ENCODE peak calls at places on chromosomes 12 and 14, in nine cellular contexts. A, B, L, R, V, E, F, O and I are unnamed samples.

GRCh38 chr14:47442206-47442605 is 233.2 kb downstream of the MDGA2 start:
- DNase-seq in A (peak; percentile 6), B (peak; percentile 8), L (peak; percentile 58), R (peak; percentile 48), V (no peak), E (peak; percentile 18), F (no peak), O (peak; percentile 36), I (no peak)

GRCh38 chr12:126608607-126609175 is 1543.5 kb downstream of the AACS start:
- DNase-seq in A (no peak), B (peak; percentile 50), L (no peak), R (no peak), V (no peak), E (no peak), F (no peak), O (no peak), I (no peak)

GRCh38 chr14:81031488-81031887 is 76.1 kb downstream of the TSHR start:
- DNase-seq in A (no peak), B (no peak), L (no peak), R (no peak), V (no peak), E (no peak), F (no peak), O (no peak), I (no peak)

GRCh38 chr12:14618990-14619389 is 51.3 kb upstream of the PLBD1 start:
- DNase-seq in A (no peak), B (peak; percentile 53), L (peak; percentile 24), R (no peak), V (no peak), E (peak; percentile 8), F (peak; percentile 44), O (peak; percentile 49), I (no peak)

GRCh38 chr12:50039151-50039835 is 14.0 kb upstream of the RACGAP1 start:
- DNase-seq in A (peak; percentile 95), B (peak; percentile 81), L (peak; percentile 93), R (peak; percentile 97), V (peak; percentile 75), E (peak; percentile 78), F (peak; percentile 45), O (peak; percentile 94), I (peak; percentile 39)

GRCh38 chr14:105159344-105159743 is 9.2 kb downstream of the JAG2 start:
- DNase-seq in A (no peak), B (no peak), L (no peak), R (no peak), V (no peak), E (no peak), F (no peak), O (no peak), I (no peak)

GRCh38 chr12:126509587-126509986 is 1444.4 kb downstream of the AACS start:
- DNase-seq in A (no peak), B (no peak), L (no peak), R (no peak), V (no peak), E (no peak), F (no peak), O (no peak), I (no peak)

GRCh38 chr14:89504602-89505320 is 87.7 kb upstream of the FOXN3 start:
- DNase-seq in A (no peak), B (peak; percentile 38), L (no peak), R (no peak), V (no peak), E (no peak), F (no peak), O (peak; percentile 60), I (no peak)

GRCh38 chr14:35167496-35167895 is 45.1 kb downstream of the PRORP start:
- DNase-seq in A (no peak), B (no peak), L (no peak), R (no peak), V (no peak), E (no peak), F (no peak), O (no peak), I (no peak)

GRCh38 chr14:54132485-54132884 is 175.9 kb upstream of the BMP4 start:
- DNase-seq in A (no peak), B (no peak), L (no peak), R (no peak), V (no peak), E (no peak), F (no peak), O (no peak), I (no peak)

GRCh38 chr12:6536894-6537579 is 2.7 kb downstream of the GAPDH start:
- DNase-seq in A (no peak), B (no peak), L (no peak), R (no peak), V (no peak), E (no peak), F (no peak), O (no peak), I (no peak)

GRCh38 chr12:124633269-124633953 is 66.0 kb upstream of the NCOR2 start:
- DNase-seq in A (no peak), B (peak; percentile 80), L (no peak), R (no peak), V (no peak), E (no peak), F (no peak), O (no peak), I (no peak)

GRCh38 chr14:66038214-66038977 is 447.8 kb upstream of the CCDC196 start:
- DNase-seq in A (no peak), B (peak; percentile 97), L (no peak), R (no peak), V (no peak), E (no peak), F (no peak), O (no peak), I (no peak)

GRCh38 chr14:97101561-97101960 is 304.4 kb downstream of the VRK1 start:
- DNase-seq in A (no peak), B (no peak), L (no peak), R (no peak), V (no peak), E (no peak), F (no peak), O (no peak), I (no peak)

GRCh38 chr12:52628111-52628507 is 9.8 kb upstream of the KRT73 start:
- DNase-seq in A (no peak), B (no peak), L (no peak), R (peak; percentile 38), V (no peak), E (no peak), F (no peak), O (no peak), I (no peak)

GRCh38 chr14:90785876-90786450 is 30.3 kb downstream of the TTC7B start:
- DNase-seq in A (no peak), B (no peak), L (no peak), R (peak; percentile 30), V (no peak), E (no peak), F (no peak), O (no peak), I (no peak)

GRCh38 chr12:102510463-102510862 is 30.1 kb upstream of the IGF1 start:
- DNase-seq in A (no peak), B (no peak), L (no peak), R (no peak), V (no peak), E (no peak), F (no peak), O (no peak), I (no peak)

GRCh38 chr12:11746024-11746771 is 96.7 kb downstream of the ETV6 start:
- DNase-seq in A (no peak), B (peak; percentile 67), L (no peak), R (no peak), V (no peak), E (peak; percentile 61), F (no peak), O (no peak), I (no peak)

GRCh38 chr14:78075610-78076277 is 94.4 kb upstream of the NRXN3 start:
- DNase-seq in A (no peak), B (no peak), L (no peak), R (no peak), V (no peak), E (no peak), F (peak; percentile 55), O (peak; percentile 9), I (no peak)

GRCh38 chr14:74126315-74126714 is 41.6 kb downstream of the LIN52 start:
- DNase-seq in A (no peak), B (no peak), L (no peak), R (no peak), V (no peak), E (no peak), F (no peak), O (no peak), I (no peak)